ENCODE peak calls at places on chromosomes 6 and 20, in five cellular contexts. W, N, D, H and A are unnamed samples.

GRCh38 chr6:136191606-136192005 is 58.5 kb downstream of the MTFR2 start:
- DNase-seq in W (no peak), H (no peak), D (no peak), N (no peak), A (no peak)

GRCh38 chr6:119891206-119891605 is 541.6 kb upstream of the MAN1A1 start:
- DNase-seq in H (no peak), W (no peak), D (no peak), N (no peak), A (no peak)

GRCh38 chr20:52244702-52245101 is 53.1 kb upstream of the ZFP64 start:
- DNase-seq in N (no peak), D (no peak), W (no peak), H (no peak), A (no peak)

GRCh38 chr6:11231564-11232176 is 798 bp downstream of the NEDD9 start:
- DNase-seq in N (no peak), D (no peak), H (peak), W (no peak), A (no peak)

GRCh38 chr6:39407446-39407993 is 85.0 kb upstream of the KCNK16 start:
- DNase-seq in H (no peak), W (no peak), N (no peak), D (no peak), A (no peak)

GRCh38 chr6:81979329-81979728 is 226.8 kb upstream of the TENT5A start:
- DNase-seq in N (no peak), H (no peak), W (no peak), D (no peak), A (no peak)

GRCh38 chr6:108541843-108542795 is 18.6 kb upstream of the FOXO3 start:
- DNase-seq in H (peak), D (peak), W (peak), N (peak), A (no peak)

GRCh38 chr20:54475334-54476287 is at the start of gene DOK5:
- DNase-seq in W (no peak), D (no peak), H (no peak), N (peak), A (peak)

GRCh38 chr6:163248051-163248450 is 166.5 kb upstream of the QKI start:
- DNase-seq in N (no peak), D (no peak), W (no peak), H (no peak), A (no peak)

GRCh38 chr6:2684059-2684749 is 66.5 kb downstream of the MYLK4 start:
- DNase-seq in D (no peak), H (no peak), N (no peak), W (no peak), A (no peak)

GRCh38 chr6:158668707-158669103 is 18.9 kb downstream of the SYTL3 start:
- DNase-seq in N (no peak), D (no peak), W (no peak), H (no peak), A (no peak)

GRCh38 chr6:54135665-54136370 is 24.6 kb downstream of the MLIP start:
- DNase-seq in H (peak), D (no peak), N (no peak), W (no peak), A (no peak)

GRCh38 chr20:50855498-50856474 is 60.9 kb downstream of the BCAS4 start:
- DNase-seq in D (peak), N (no peak), W (no peak), H (peak), A (no peak)

GRCh38 chr20:57451759-57452661 is 60.8 kb downstream of the RBM38 start:
- DNase-seq in W (peak), N (no peak), D (no peak), H (no peak), A (no peak)

GRCh38 chr6:3350252-3350826 is 91.6 kb downstream of the PSMG4 start:
- DNase-seq in H (no peak), D (no peak), W (no peak), N (no peak), A (no peak)

GRCh38 chr6:109344226-109344625 is 38.0 kb downstream of the CD164 start:
- DNase-seq in D (no peak), N (no peak), H (no peak), W (no peak), A (no peak)

GRCh38 chr6:107545761-107546160 is 55.8 kb downstream of the SOBP start:
- DNase-seq in W (no peak), N (no peak), H (no peak), D (no peak), A (no peak)

GRCh38 chr6:40882321-40882720 is 156.7 kb downstream of the UNC5CL start:
- DNase-seq in D (no peak), W (no peak), N (no peak), H (peak), A (no peak)

GRCh38 chr20:21322921-21323321 is 19.8 kb downstream of the XRN2 start:
- DNase-seq in D (no peak), W (no peak), N (no peak), H (no peak), A (no peak)

GRCh38 chr6:16901777-16902176 is 140.5 kb upstream of the ATXN1 start:
- DNase-seq in W (no peak), N (peak), D (peak), H (no peak), A (peak)

GRCh38 chr6:143721642-143722041 is 43.9 kb downstream of the PHACTR2 start:
- DNase-seq in D (no peak), N (no peak), W (no peak), H (no peak), A (no peak)

GRCh38 chr6:143718463-143718862 is 40.7 kb downstream of the PHACTR2 start:
- DNase-seq in W (no peak), N (no peak), H (no peak), D (no peak), A (no peak)
- H3K27ac ChIP-seq in W (no peak), N (no peak), H (no peak), D (peak), A (peak)

GRCh38 chr6:142842423-142843261 is 102.3 kb downstream of the HIVEP2 start:
- DNase-seq in D (no peak), H (no peak), W (peak), N (no peak), A (no peak)

GRCh38 chr6:142841915-142842314 is 103.1 kb downstream of the HIVEP2 start:
- DNase-seq in N (no peak), H (no peak), D (no peak), W (no peak), A (no peak)

GRCh38 chr6:142844065-142844755 is 100.8 kb downstream of the HIVEP2 start:
- DNase-seq in D (no peak), H (no peak), W (no peak), N (no peak), A (no peak)

GRCh38 chr6:142845143-142845571 is 99.8 kb downstream of the HIVEP2 start:
- DNase-seq in H (peak), N (no peak), D (no peak), W (no peak), A (no peak)

GRCh38 chr6:142843344-142843743 is 101.6 kb downstream of the HIVEP2 start:
- DNase-seq in W (no peak), H (no peak), N (no peak), D (no peak), A (no peak)
- H3K27ac ChIP-seq in W (peak), H (peak), N (peak), D (no peak), A (no peak)

GRCh38 chr20:11752336-11752735 is 165.4 kb upstream of the BTBD3 start:
- DNase-seq in N (no peak), W (no peak), H (no peak), D (no peak), A (no peak)

GRCh38 chr20:11753155-11753554 is 164.5 kb upstream of the BTBD3 start:
- DNase-seq in W (no peak), N (no peak), D (no peak), H (no peak), A (no peak)

GRCh38 chr20:11745160-11745559 is 172.5 kb upstream of the BTBD3 start:
- DNase-seq in N (no peak), H (no peak), D (no peak), W (no peak), A (no peak)

GRCh38 chr20:11748436-11748835 is 169.3 kb upstream of the BTBD3 start:
- DNase-seq in H (no peak), N (no peak), W (no peak), D (no peak), A (no peak)
- H3K27ac ChIP-seq in H (no peak), N (no peak), W (no peak), D (no peak), A (no peak)

GRCh38 chr6:6746970-6747338 is 158.4 kb downstream of the LY86 start:
- DNase-seq in H (no peak), N (no peak), W (no peak), D (no peak), A (no peak)

GRCh38 chr6:6748001-6748400 is 159.5 kb downstream of the LY86 start:
- DNase-seq in W (no peak), D (peak), N (no peak), H (no peak), A (no peak)

GRCh38 chr6:6749791-6750434 is 161.4 kb downstream of the LY86 start:
- DNase-seq in N (peak), D (peak), W (no peak), H (peak), A (no peak)

GRCh38 chr6:6746334-6746969 is 157.9 kb downstream of the LY86 start:
- DNase-seq in W (no peak), H (no peak), D (peak), N (no peak), A (no peak)

GRCh38 chr6:6747371-6747770 is 158.9 kb downstream of the LY86 start:
- DNase-seq in N (no peak), D (peak), H (no peak), W (no peak), A (no peak)
- H3K27ac ChIP-seq in N (no peak), D (peak), H (no peak), W (no peak), A (no peak)

GRCh38 chr6:89372506-89372901 is 20.0 kb upstream of the UBE2J1 start:
- DNase-seq in D (no peak), H (no peak), N (peak), W (no peak), A (no peak)

GRCh38 chr6:89371849-89372505 is 19.5 kb upstream of the UBE2J1 start:
- DNase-seq in N (peak), W (peak), D (peak), H (peak), A (peak)

GRCh38 chr6:89378628-89379027 is 26.1 kb upstream of the UBE2J1 start:
- DNase-seq in D (no peak), N (no peak), W (no peak), H (no peak), A (no peak)

GRCh38 chr6:89375902-89376301 is 23.4 kb upstream of the UBE2J1 start:
- DNase-seq in D (no peak), W (no peak), H (no peak), N (no peak), A (no peak)

GRCh38 chr6:89375427-89375868 is 22.9 kb upstream of the UBE2J1 start:
- DNase-seq in N (peak), H (peak), D (peak), W (peak), A (no peak)
- H3K27ac ChIP-seq in N (no peak), H (no peak), D (peak), W (no peak), A (no peak)

DNA sequence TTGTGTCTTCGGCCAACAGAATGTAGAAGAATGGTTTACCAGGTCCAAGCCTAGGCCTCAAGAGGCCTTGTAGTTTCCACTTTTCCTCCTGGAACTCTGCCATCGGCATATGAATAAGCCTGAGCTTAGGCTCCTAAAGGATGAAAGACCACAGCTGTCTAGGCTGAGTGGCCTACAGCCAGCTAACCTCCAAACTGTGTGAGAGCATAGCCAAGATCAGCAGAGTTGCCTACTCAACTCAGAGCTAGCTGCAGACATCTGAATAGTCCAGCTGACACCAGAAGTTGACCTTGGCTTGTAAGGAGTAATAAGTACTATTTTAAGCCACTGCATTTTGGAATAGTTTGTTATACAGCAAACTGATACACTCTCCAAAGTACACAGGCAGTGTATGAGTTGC is 52.6 kb upstream of the SMIM29 start:
- DNase-seq in D (peak), W (no peak), H (no peak), N (no peak), A (peak)
- H3K27ac ChIP-seq in D (peak), W (no peak), H (peak), N (no peak), A (no peak)

GRCh38 chr20:23639490-23639958 is 1.8 kb upstream of the CST3 start:
- DNase-seq in W (no peak), N (peak), H (peak), D (no peak), A (no peak)

GRCh38 chr20:23641936-23642751 is 4.4 kb upstream of the CST3 start:
- DNase-seq in H (no peak), W (no peak), N (no peak), D (peak), A (no peak)

GRCh38 chr20:23643665-23644064 is 5.9 kb upstream of the CST3 start:
- DNase-seq in D (no peak), N (no peak), H (no peak), W (no peak), A (no peak)

GRCh38 chr20:23640018-23640872 is 2.5 kb upstream of the CST3 start:
- DNase-seq in N (no peak), H (no peak), W (no peak), D (no peak), A (no peak)

GRCh38 chr20:23640873-23641667 is 3.3 kb upstream of the CST3 start:
- DNase-seq in D (no peak), W (no peak), N (no peak), H (no peak), A (no peak)
- H3K27ac ChIP-seq in D (peak), W (no peak), N (peak), H (no peak), A (no peak)